ENCODE peak calls at places on chromosomes 12 and 14, in six cellular contexts. F, Z, R, Y, K and E are unnamed samples. For H3K4me1, the result is how much of the 10 kb centered on the place peaks cover.

GRCh38 chr14:101007004-101007614 is 103.6 kb upstream of the RTL1 start:
- DNase-seq in F (no peak), Z (no peak), R (no peak), Y (no peak), K (no peak), E (no peak)

GRCh38 chr12:42002563-42002962 is 142.1 kb downstream of the GXYLT1 start:
- DNase-seq in F (no peak), Z (no peak), R (no peak), Y (no peak), K (no peak), E (no peak)

GRCh38 chr14:32939254-32940065 is 781 bp downstream of the NPAS3 start:
- DNase-seq in F (peak), Z (no peak), R (peak), Y (no peak), K (peak), E (peak)

GRCh38 chr14:48584031-48584430 is 908.6 kb upstream of the MDGA2 start:
- DNase-seq in F (no peak), Z (no peak), R (no peak), Y (no peak), K (no peak), E (no peak)

GRCh38 chr14:52551696-52552062 is 626 bp downstream of the TXNDC16 start:
- DNase-seq in F (no peak), Z (no peak), R (peak), Y (no peak), K (no peak), E (no peak)

GRCh38 chr12:107584523-107584922 is 101.1 kb upstream of the PWP1 start:
- DNase-seq in F (no peak), Z (no peak), R (no peak), Y (no peak), K (no peak), E (no peak)

GRCh38 chr12:21416611-21417121 is 20.8 kb upstream of the PYROXD1 start:
- DNase-seq in F (no peak), Z (no peak), R (no peak), Y (no peak), K (no peak), E (no peak)

GRCh38 chr12:32566663-32567634 is 112.2 kb upstream of the DNM1L start:
- DNase-seq in F (no peak), Z (no peak), R (no peak), Y (no peak), K (no peak), E (no peak)

GRCh38 chr12:94640134-94640928 is 10.0 kb downstream of the TMCC3 start:
- DNase-seq in F (no peak), Z (no peak), R (no peak), Y (no peak), K (no peak), E (no peak)

GRCh38 chr12:120090626-120091295 is 25.8 kb downstream of the RAB35 start:
- DNase-seq in F (peak), Z (no peak), R (no peak), Y (no peak), K (no peak), E (no peak)

GRCh38 chr14:51653096-51653814 is 1.5 kb downstream of the FRMD6 start:
- DNase-seq in F (no peak), Z (no peak), R (peak), Y (no peak), K (peak), E (no peak)

GRCh38 chr14:61559641-61560201 is 135.6 kb upstream of the HIF1A start:
- DNase-seq in F (peak), Z (no peak), R (no peak), Y (peak), K (no peak), E (no peak)

GRCh38 chr12:131251336-131252101 is 297.8 kb downstream of the ADGRD1 start:
- DNase-seq in F (peak), Z (no peak), R (no peak), Y (no peak), K (no peak), E (no peak)

GRCh38 chr12:131253376-131254026 is 299.8 kb downstream of the ADGRD1 start:
- DNase-seq in F (no peak), Z (no peak), R (no peak), Y (no peak), K (no peak), E (no peak)

GRCh38 chr12:131250951-131251315 is 297.2 kb downstream of the ADGRD1 start:
- DNase-seq in F (peak), Z (no peak), R (no peak), Y (no peak), K (no peak), E (no peak)

GRCh38 chr12:131258396-131258795 is 304.7 kb downstream of the ADGRD1 start:
- DNase-seq in F (peak), Z (no peak), R (no peak), Y (no peak), K (no peak), E (no peak)

GRCh38 chr12:131254374-131254773 is 300.7 kb downstream of the ADGRD1 start:
- DNase-seq in F (no peak), Z (no peak), R (no peak), Y (no peak), K (no peak), E (no peak)
- H3K4me1 ChIP-seq in F (under half), Z (under half), R (under half), Y (under half), K (under half), E (under half)

GRCh38 chr12:58930770-58931324 is 10.5 kb upstream of the LRIG3 start:
- DNase-seq in F (no peak), Z (no peak), R (no peak), Y (no peak), K (no peak), E (no peak)
- H3K4me1 ChIP-seq in F (under half), Z (under half), R (under half), Y (under half), K (under half), E (under half)

DNA sequence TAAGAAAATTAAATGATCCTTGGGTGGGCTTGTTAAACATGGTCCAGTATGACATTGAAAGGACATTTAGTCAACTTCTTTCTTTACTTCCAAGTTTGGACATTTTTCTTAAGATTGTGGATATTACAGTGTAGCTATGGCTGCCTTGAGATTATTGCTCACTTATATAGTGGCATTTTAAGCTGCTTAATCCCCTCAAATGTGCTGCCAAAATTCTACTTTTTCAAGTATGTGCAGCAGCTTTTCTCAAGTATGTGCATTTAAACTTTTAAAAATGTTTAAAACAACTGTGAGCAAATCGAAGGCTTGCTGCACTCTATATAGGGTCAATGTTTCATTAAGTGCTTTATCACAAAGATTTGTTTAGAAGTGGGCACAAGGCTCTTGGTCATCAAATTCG is 7.4 kb downstream of the TXNRD1 start:
- DNase-seq in F (no peak), Z (no peak), R (no peak), Y (no peak), K (no peak), E (no peak)
- H3K4me1 ChIP-seq in F (under half), Z (under half), R (under half), Y (half or more), K (under half), E (under half)

DNA sequence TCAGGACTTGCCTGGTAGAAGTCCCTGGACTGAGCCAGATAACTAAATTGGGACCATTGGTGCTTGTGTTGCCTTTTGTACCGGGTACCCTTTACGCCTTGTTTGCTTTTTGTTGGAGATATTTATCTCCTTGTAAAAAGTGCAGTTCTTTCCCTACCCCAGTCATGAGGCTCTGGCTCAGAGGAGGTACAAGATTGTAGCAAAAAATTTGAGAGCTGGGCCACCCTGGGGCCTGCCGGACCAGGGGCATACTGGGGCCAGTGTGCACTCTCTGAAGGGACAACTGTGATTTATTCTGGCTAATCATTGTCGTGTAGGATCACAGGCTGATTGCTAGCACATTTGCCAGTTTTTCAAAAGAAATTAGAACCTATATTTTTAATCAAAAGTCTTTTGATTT is 13.2 kb downstream of the TPCN1 start:
- DNase-seq in F (peak), Z (no peak), R (no peak), Y (no peak), K (no peak), E (no peak)
- H3K4me1 ChIP-seq in F (under half), Z (under half), R (under half), Y (under half), K (under half), E (half or more)

DNA sequence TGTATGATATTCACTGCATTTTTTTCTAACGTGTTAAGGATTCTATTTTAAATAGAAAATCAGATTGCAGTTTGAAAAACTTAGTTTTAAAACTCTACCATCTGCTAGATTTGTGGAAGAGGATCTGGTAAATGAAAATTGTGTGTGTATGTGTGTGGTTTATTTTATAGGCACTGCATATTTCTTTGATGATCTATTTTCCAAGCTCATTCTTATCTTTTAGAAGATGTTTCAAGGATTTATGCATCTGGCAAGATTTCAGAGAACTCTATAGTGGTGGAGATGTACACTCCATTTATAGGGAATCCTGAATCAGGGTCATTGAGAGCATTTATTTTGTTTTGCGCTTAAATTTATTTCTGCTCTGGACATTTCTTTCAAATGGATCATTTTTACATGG is 69.8 kb downstream of the HMGA2 start:
- DNase-seq in F (no peak), Z (no peak), R (no peak), Y (no peak), K (no peak), E (no peak)
- H3K4me1 ChIP-seq in F (under half), Z (under half), R (under half), Y (half or more), K (under half), E (under half)

GRCh38 chr14:91898256-91898843 is 31.0 kb upstream of the TC2N start:
- DNase-seq in F (no peak), Z (no peak), R (no peak), Y (no peak), K (no peak), E (no peak)
- H3K4me1 ChIP-seq in F (under half), Z (under half), R (under half), Y (under half), K (under half), E (under half)

GRCh38 chr12:52874573-52875435 is 26.0 kb upstream of the KRT78 start:
- DNase-seq in F (no peak), Z (no peak), R (no peak), Y (no peak), K (no peak), E (no peak)

GRCh38 chr12:52873513-52873831 is 24.7 kb upstream of the KRT78 start:
- DNase-seq in F (no peak), Z (no peak), R (no peak), Y (no peak), K (no peak), E (no peak)

GRCh38 chr12:52872644-52873384 is 24.0 kb upstream of the KRT78 start:
- DNase-seq in F (peak), Z (no peak), R (no peak), Y (no peak), K (no peak), E (no peak)

GRCh38 chr12:52876371-52876770 is 27.6 kb upstream of the KRT78 start:
- DNase-seq in F (peak), Z (no peak), R (no peak), Y (no peak), K (no peak), E (no peak)

GRCh38 chr12:52873832-52874572 is 25.2 kb upstream of the KRT78 start:
- DNase-seq in F (peak), Z (peak), R (peak), Y (peak), K (peak), E (peak)
- H3K4me1 ChIP-seq in F (under half), Z (under half), R (under half), Y (half or more), K (under half), E (under half)

DNA sequence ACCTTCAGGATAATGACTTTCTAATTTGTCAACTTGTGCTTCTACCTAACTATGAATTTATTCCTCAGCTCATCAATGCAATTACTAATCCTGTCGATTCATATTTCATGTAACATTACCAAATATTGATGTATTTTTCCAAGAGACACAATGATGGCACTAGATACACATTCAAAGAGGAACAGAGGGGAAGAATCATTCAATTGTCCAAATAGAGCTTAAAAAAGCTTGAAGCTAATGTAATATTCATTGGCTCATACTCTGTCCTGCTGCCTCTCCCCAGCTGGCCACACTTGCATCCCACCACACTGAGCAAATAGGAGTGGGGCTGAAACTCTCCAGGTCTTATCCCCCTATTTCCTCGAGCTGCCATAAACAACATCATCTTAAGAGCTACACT is 9.3 kb downstream of the TESPA1 start:
- DNase-seq in F (no peak), Z (no peak), R (no peak), Y (no peak), K (no peak), E (no peak)
- H3K4me1 ChIP-seq in F (under half), Z (half or more), R (under half), Y (under half), K (under half), E (under half)

GRCh38 chr12:48281811-48282210 is 68.9 kb downstream of the ZNF641 start:
- DNase-seq in F (no peak), Z (no peak), R (no peak), Y (no peak), K (no peak), E (no peak)

GRCh38 chr12:48280572-48280971 is 70.1 kb downstream of the ZNF641 start:
- DNase-seq in F (no peak), Z (no peak), R (no peak), Y (no peak), K (no peak), E (no peak)

GRCh38 chr12:48279096-48279495 is 71.6 kb downstream of the ZNF641 start:
- DNase-seq in F (no peak), Z (no peak), R (no peak), Y (no peak), K (no peak), E (no peak)

GRCh38 chr12:48279601-48280000 is 71.1 kb downstream of the ZNF641 start:
- DNase-seq in F (no peak), Z (no peak), R (no peak), Y (no peak), K (no peak), E (no peak)

GRCh38 chr12:48276621-48277020 is 73.5 kb upstream of the OR10AD1 start:
- DNase-seq in F (no peak), Z (no peak), R (no peak), Y (no peak), K (no peak), E (no peak)
- H3K4me1 ChIP-seq in F (under half), Z (under half), R (under half), Y (under half), K (under half), E (under half)

GRCh38 chr14:75543258-75543657 is 21.0 kb downstream of the BATF start:
- DNase-seq in F (no peak), Z (no peak), R (no peak), Y (no peak), K (no peak), E (no peak)

GRCh38 chr14:75539165-75539561 is 16.9 kb downstream of the BATF start:
- DNase-seq in F (no peak), Z (no peak), R (no peak), Y (no peak), K (no peak), E (no peak)

GRCh38 chr14:75542585-75543091 is 20.4 kb downstream of the BATF start:
- DNase-seq in F (no peak), Z (peak), R (peak), Y (no peak), K (peak), E (peak)

GRCh38 chr14:75539562-75540478 is 17.6 kb downstream of the BATF start:
- DNase-seq in F (no peak), Z (no peak), R (no peak), Y (no peak), K (no peak), E (no peak)

GRCh38 chr14:75540479-75540851 is 18.2 kb downstream of the BATF start:
- DNase-seq in F (no peak), Z (no peak), R (no peak), Y (no peak), K (no peak), E (no peak)
- H3K4me1 ChIP-seq in F (under half), Z (under half), R (under half), Y (under half), K (under half), E (under half)